ENCODE peak calls at places on chromosomes 12 and 14, in five cellular contexts. One of them, this sample, is unnamed.

GRCh38 chr14:77902806-77903205 is 102.9 kb downstream of the ADCK1 start:
- DNase-seq in fibroblast of villous mesenchyme: no peak
- DNase-seq in GM23338: no peak
- DNase-seq in adipocyte: no peak
- DNase-seq in H7: no peak
- DNase-seq in this sample: no peak

GRCh38 chr12:123160801-123161487 is 10.1 kb upstream of the PITPNM2 start:
- DNase-seq in fibroblast of villous mesenchyme: no peak
- DNase-seq in GM23338: no peak
- DNase-seq in adipocyte: no peak
- DNase-seq in H7: no peak
- DNase-seq in this sample: no peak

GRCh38 chr12:79848321-79848720 is 86.6 kb downstream of the PPP1R12A start:
- DNase-seq in fibroblast of villous mesenchyme: peak
- DNase-seq in GM23338: no peak
- DNase-seq in adipocyte: no peak
- DNase-seq in H7: no peak
- DNase-seq in this sample: no peak

GRCh38 chr14:98965061-98965460 is 306.9 kb downstream of the BCL11B start:
- DNase-seq in fibroblast of villous mesenchyme: no peak
- DNase-seq in GM23338: no peak
- DNase-seq in adipocyte: no peak
- DNase-seq in H7: peak
- DNase-seq in this sample: no peak

GRCh38 chr14:76762617-76763361 is 1.5 kb downstream of the VASH1 start:
- DNase-seq in fibroblast of villous mesenchyme: no peak
- DNase-seq in GM23338: no peak
- DNase-seq in adipocyte: peak
- DNase-seq in H7: peak
- DNase-seq in this sample: no peak

GRCh38 chr12:122721057-122721545 is 4.5 kb upstream of the HCAR3 start:
- DNase-seq in fibroblast of villous mesenchyme: peak
- DNase-seq in GM23338: no peak
- DNase-seq in adipocyte: no peak
- DNase-seq in H7: no peak
- DNase-seq in this sample: no peak

GRCh38 chr12:49019435-49020317 is 1.1 kb upstream of the PRKAG1 start:
- DNase-seq in fibroblast of villous mesenchyme: peak
- DNase-seq in GM23338: peak
- DNase-seq in adipocyte: peak
- DNase-seq in H7: peak
- DNase-seq in this sample: peak

GRCh38 chr12:76144253-76144564 is 59.7 kb upstream of the NAP1L1 start:
- DNase-seq in fibroblast of villous mesenchyme: peak
- DNase-seq in GM23338: no peak
- DNase-seq in adipocyte: peak
- DNase-seq in H7: no peak
- DNase-seq in this sample: no peak

GRCh38 chr14:99380991-99381687 is 99.5 kb downstream of the SETD3 start:
- DNase-seq in fibroblast of villous mesenchyme: no peak
- DNase-seq in GM23338: no peak
- DNase-seq in adipocyte: no peak
- DNase-seq in H7: peak
- DNase-seq in this sample: no peak

GRCh38 chr14:89167705-89168104 is 249.3 kb downstream of the FOXN3 start:
- DNase-seq in fibroblast of villous mesenchyme: no peak
- DNase-seq in GM23338: peak
- DNase-seq in adipocyte: no peak
- DNase-seq in H7: peak
- DNase-seq in this sample: no peak

GRCh38 chr12:132030367-132031038 is 80.8 kb downstream of the EP400 start:
- DNase-seq in fibroblast of villous mesenchyme: peak
- DNase-seq in GM23338: no peak
- DNase-seq in adipocyte: peak
- DNase-seq in H7: no peak
- DNase-seq in this sample: peak

GRCh38 chr12:129750426-129750825 is 153.4 kb downstream of the TMEM132D start:
- DNase-seq in fibroblast of villous mesenchyme: no peak
- DNase-seq in GM23338: no peak
- DNase-seq in adipocyte: peak
- DNase-seq in H7: no peak
- DNase-seq in this sample: no peak

GRCh38 chr14:21039585-21040369 is 2.4 kb upstream of the RNASE7 start:
- DNase-seq in fibroblast of villous mesenchyme: peak
- DNase-seq in GM23338: peak
- DNase-seq in adipocyte: peak
- DNase-seq in H7: peak
- DNase-seq in this sample: peak

GRCh38 chr12:70236990-70237389 is 6.2 kb upstream of the CNOT2 start:
- DNase-seq in fibroblast of villous mesenchyme: no peak
- DNase-seq in GM23338: peak
- DNase-seq in adipocyte: no peak
- DNase-seq in H7: no peak
- DNase-seq in this sample: no peak

GRCh38 chr12:92927055-92927435 is 2.0 kb downstream of the EEA1 start:
- DNase-seq in fibroblast of villous mesenchyme: no peak
- DNase-seq in GM23338: peak
- DNase-seq in adipocyte: peak
- DNase-seq in H7: no peak
- DNase-seq in this sample: peak

GRCh38 chr14:21796912-21797311 is 123.3 kb upstream of the OR4E1 start:
- DNase-seq in fibroblast of villous mesenchyme: no peak
- DNase-seq in GM23338: peak
- DNase-seq in adipocyte: no peak
- DNase-seq in H7: peak
- DNase-seq in this sample: no peak

GRCh38 chr14:86815341-86815740 is 1177.6 kb downstream of the GALC start:
- DNase-seq in fibroblast of villous mesenchyme: no peak
- DNase-seq in GM23338: no peak
- DNase-seq in adipocyte: no peak
- DNase-seq in H7: no peak
- DNase-seq in this sample: no peak

GRCh38 chr14:72736791-72737559 is 156.9 kb downstream of the DPF3 start:
- DNase-seq in fibroblast of villous mesenchyme: peak
- DNase-seq in GM23338: no peak
- DNase-seq in adipocyte: no peak
- DNase-seq in H7: no peak
- DNase-seq in this sample: peak

GRCh38 chr14:72615511-72616121 is 278.3 kb downstream of the DPF3 start:
- DNase-seq in fibroblast of villous mesenchyme: peak
- DNase-seq in GM23338: no peak
- DNase-seq in adipocyte: peak
- DNase-seq in H7: no peak
- DNase-seq in this sample: peak

GRCh38 chr14:72129283-72129682 is 197.1 kb downstream of the RGS6 start:
- DNase-seq in fibroblast of villous mesenchyme: no peak
- DNase-seq in GM23338: no peak
- DNase-seq in adipocyte: no peak
- DNase-seq in H7: no peak
- DNase-seq in this sample: no peak

GRCh38 chr14:75911883-75912282 is 69.9 kb downstream of the TGFB3 start:
- DNase-seq in fibroblast of villous mesenchyme: no peak
- DNase-seq in GM23338: peak
- DNase-seq in adipocyte: no peak
- DNase-seq in H7: peak
- DNase-seq in this sample: no peak

GRCh38 chr14:99531221-99532096 is 50.2 kb downstream of the CCNK start:
- DNase-seq in fibroblast of villous mesenchyme: peak
- DNase-seq in GM23338: peak
- DNase-seq in adipocyte: peak
- DNase-seq in H7: peak
- DNase-seq in this sample: no peak

GRCh38 chr12:98895086-98895651 is 250.1 kb downstream of the APAF1 start:
- DNase-seq in fibroblast of villous mesenchyme: no peak
- DNase-seq in GM23338: peak
- DNase-seq in adipocyte: peak
- DNase-seq in H7: peak
- DNase-seq in this sample: no peak

GRCh38 chr12:14416658-14417057 is 51.2 kb downstream of the ATF7IP start:
- DNase-seq in fibroblast of villous mesenchyme: peak
- DNase-seq in GM23338: peak
- DNase-seq in adipocyte: peak
- DNase-seq in H7: peak
- DNase-seq in this sample: peak

GRCh38 chr12:108318472-108319275 is 20.4 kb downstream of the CMKLR1 start:
- DNase-seq in fibroblast of villous mesenchyme: no peak
- DNase-seq in GM23338: no peak
- DNase-seq in adipocyte: no peak
- DNase-seq in H7: no peak
- DNase-seq in this sample: no peak

GRCh38 chr12:41190360-41190759 is 2.2 kb downstream of the PDZRN4 start:
- DNase-seq in fibroblast of villous mesenchyme: peak
- DNase-seq in GM23338: peak
- DNase-seq in adipocyte: peak
- DNase-seq in H7: peak
- DNase-seq in this sample: no peak

GRCh38 chr14:31297701-31298344 is 90.2 kb upstream of the HECTD1 start:
- DNase-seq in fibroblast of villous mesenchyme: no peak
- DNase-seq in GM23338: no peak
- DNase-seq in adipocyte: no peak
- DNase-seq in H7: no peak
- DNase-seq in this sample: no peak

GRCh38 chr14:76947838-76948184 is 80.7 kb downstream of the IRF2BPL start:
- DNase-seq in fibroblast of villous mesenchyme: no peak
- DNase-seq in GM23338: no peak
- DNase-seq in adipocyte: no peak
- DNase-seq in H7: peak
- DNase-seq in this sample: no peak

GRCh38 chr12:53659011-53659551 is 16.8 kb downstream of the ATP5MC2 start:
- DNase-seq in fibroblast of villous mesenchyme: peak
- DNase-seq in GM23338: peak
- DNase-seq in adipocyte: peak
- DNase-seq in H7: peak
- DNase-seq in this sample: peak

GRCh38 chr14:91373591-91374245 is 43.9 kb downstream of the CCDC88C start:
- DNase-seq in fibroblast of villous mesenchyme: no peak
- DNase-seq in GM23338: no peak
- DNase-seq in adipocyte: no peak
- DNase-seq in H7: no peak
- DNase-seq in this sample: no peak

GRCh38 chr12:57456145-57456700 is 1.1 kb downstream of the INHBE start:
- DNase-seq in fibroblast of villous mesenchyme: peak
- DNase-seq in GM23338: peak
- DNase-seq in adipocyte: peak
- DNase-seq in H7: peak
- DNase-seq in this sample: no peak

This sample was measured in fibroblast of gingiva.